ENCODE peak calls at places on chromosomes 3 and 15, in seven cellular contexts. B, H, G, T, Z, D and C are unnamed samples.

GRCh38 chr15:33200444-33200843 is 5.9 kb upstream of the FMN1 start:
- DNase-seq in B (no peak), H (no peak), G (no peak), T (no peak), Z (no peak), D (no peak), C (no peak)

GRCh38 chr3:58200121-58200709 is 10.6 kb downstream of the DNASE1L3 start:
- DNase-seq in B (no peak), H (no peak), G (no peak), T (no peak), Z (no peak), D (no peak), C (no peak)

GRCh38 chr15:85579011-85579701 is 198.8 kb downstream of the AKAP13 start:
- DNase-seq in B (no peak), H (no peak), G (peak; percentile 82), T (no peak), Z (peak; percentile 71), D (no peak), C (no peak)

GRCh38 chr3:39408493-39409372 is 2.2 kb downstream of the RPSA start:
- DNase-seq in B (no peak), H (no peak), G (no peak), T (no peak), Z (no peak), D (no peak), C (no peak)

GRCh38 chr15:40812721-40813425 is 5.6 kb upstream of the DNAJC17 start:
- DNase-seq in B (no peak), H (no peak), G (no peak), T (no peak), Z (no peak), D (no peak), C (no peak)

GRCh38 chr15:51144021-51144532 is 49.4 kb upstream of the TNFAIP8L3 start:
- DNase-seq in B (peak; percentile 76), H (peak; percentile 48), G (no peak), T (peak; percentile 21), Z (no peak), D (no peak), C (no peak)

GRCh38 chr15:91203619-91204018 is 103.6 kb downstream of the SV2B start:
- DNase-seq in B (no peak), H (no peak), G (no peak), T (no peak), Z (no peak), D (no peak), C (no peak)

GRCh38 chr3:123486460-123486859 is 37.6 kb upstream of the ADCY5 start:
- DNase-seq in B (no peak), H (no peak), G (no peak), T (no peak), Z (no peak), D (no peak), C (no peak)

GRCh38 chr15:32643907-32644445 is 2.5 kb downstream of the SCG5 start:
- DNase-seq in B (peak; percentile 66), H (no peak), G (no peak), T (no peak), Z (no peak), D (no peak), C (no peak)

GRCh38 chr3:176351408-176351807 is 845.9 kb downstream of the TBL1XR1 start:
- DNase-seq in B (peak; percentile 29), H (no peak), G (no peak), T (no peak), Z (no peak), D (no peak), C (no peak)

DNA sequence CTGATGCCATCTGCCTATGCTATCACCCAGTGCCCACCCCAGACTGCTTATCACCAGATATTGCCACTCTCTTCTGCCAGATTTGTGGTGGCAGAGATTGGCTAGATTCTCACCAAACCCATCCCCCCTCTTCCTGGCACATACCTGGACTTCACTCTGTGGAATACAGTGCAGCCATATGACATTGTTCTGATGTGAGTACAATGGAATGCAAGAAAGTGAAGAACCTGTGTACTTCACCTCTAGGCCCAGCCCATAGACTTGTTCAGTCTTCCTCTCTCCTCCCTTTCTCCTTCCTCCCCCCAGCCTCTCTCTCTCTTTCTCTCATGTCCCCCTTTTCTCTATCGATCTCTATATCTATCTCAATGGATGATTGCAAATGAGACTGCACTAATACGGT is 46.9 kb upstream of the NTRK3 start:
- DNase-seq in B (no peak), H (no peak), G (no peak), T (no peak), Z (no peak), D (no peak), C (no peak)
- H3K27me3 ChIP-seq in B (no peaks in the 10 kb centered on the region), H (peaks cover 8% of the 10 kb centered on the region), G (peaks cover 2% of the 10 kb centered on the region), T (no peaks in the 10 kb centered on the region), Z (peaks cover 13% of the 10 kb centered on the region), D (no peaks in the 10 kb centered on the region), C (peaks cover 15% of the 10 kb centered on the region)

GRCh38 chr15:82664021-82664420 is 16.9 kb upstream of the CPEB1 start:
- DNase-seq in B (no peak), H (no peak), G (no peak), T (no peak), Z (no peak), D (no peak), C (no peak)
- H3K27me3 ChIP-seq in B (no peaks in the 10 kb centered on the region), H (peaks cover 79% of the 10 kb centered on the region), G (peaks cover 12% of the 10 kb centered on the region), T (no peaks in the 10 kb centered on the region), Z (peaks cover 9% of the 10 kb centered on the region), D (peaks cover 12% of the 10 kb centered on the region), C (no peaks in the 10 kb centered on the region)

GRCh38 chr3:71744738-71745137 is 8.9 kb upstream of the GPR27 start:
- DNase-seq in B (no peak), H (no peak), G (no peak), T (no peak), Z (no peak), D (no peak), C (no peak)
- H3K27me3 ChIP-seq in B (peaks cover 5% of the 10 kb centered on the region), H (no peaks in the 10 kb centered on the region), G (no peaks in the 10 kb centered on the region), T (no peaks in the 10 kb centered on the region), Z (no peaks in the 10 kb centered on the region), D (no peaks in the 10 kb centered on the region), C (no peaks in the 10 kb centered on the region)

GRCh38 chr3:87625911-87626310 is 349.5 kb upstream of the POU1F1 start:
- DNase-seq in B (no peak), H (no peak), G (no peak), T (no peak), Z (no peak), D (no peak), C (no peak)
- H3K27me3 ChIP-seq in B (no peaks in the 10 kb centered on the region), H (no peaks in the 10 kb centered on the region), G (no peaks in the 10 kb centered on the region), T (no peaks in the 10 kb centered on the region), Z (no peaks in the 10 kb centered on the region), D (no peaks in the 10 kb centered on the region), C (no peaks in the 10 kb centered on the region)

DNA sequence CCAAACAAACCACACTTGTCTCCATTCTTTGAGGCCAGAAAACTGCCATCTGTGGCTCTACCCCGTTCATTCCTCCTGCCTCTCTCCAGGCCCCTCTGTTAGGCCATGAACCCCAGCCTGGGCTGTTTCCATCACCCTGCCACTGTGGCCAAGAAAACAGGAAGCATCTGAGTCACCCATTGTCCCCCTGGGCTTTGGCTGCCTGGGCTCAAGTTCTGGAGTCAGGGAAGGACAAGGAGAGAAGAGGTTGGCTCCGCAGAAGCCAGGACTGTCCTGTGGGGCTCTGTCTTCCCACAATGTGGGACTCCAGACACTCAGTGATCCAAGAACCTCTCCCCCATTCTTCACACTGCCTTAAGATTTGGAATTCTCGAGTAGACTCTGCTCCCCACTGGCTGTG is 14.8 kb upstream of the LCTL start:
- DNase-seq in B (peak; percentile 34), H (no peak), G (peak; percentile 54), T (no peak), Z (peak; percentile 82), D (peak; percentile 71), C (no peak)
- H3K27me3 ChIP-seq in B (no peaks in the 10 kb centered on the region), H (no peaks in the 10 kb centered on the region), G (no peaks in the 10 kb centered on the region), T (no peaks in the 10 kb centered on the region), Z (no peaks in the 10 kb centered on the region), D (no peaks in the 10 kb centered on the region), C (peaks cover 2% of the 10 kb centered on the region)

GRCh38 chr15:24766511-24767133 is 91.0 kb downstream of the NPAP1 start:
- DNase-seq in B (no peak), H (no peak), G (no peak), T (no peak), Z (no peak), D (no peak), C (no peak)
- H3K27me3 ChIP-seq in B (no peaks in the 10 kb centered on the region), H (no peaks in the 10 kb centered on the region), G (no peaks in the 10 kb centered on the region), T (no peaks in the 10 kb centered on the region), Z (no peaks in the 10 kb centered on the region), D (no peaks in the 10 kb centered on the region), C (peaks cover 4% of the 10 kb centered on the region)